ENCODE peak calls at places on chromosomes 7 and 10, in five cellular contexts. N is neuronal stem cell, G is trophoblast cell, B is H1, A is mesenchymal stem cell. W is an unnamed sample.

GRCh38 chr10:104472957-104473745 is 119.5 kb downstream of the CFAP58 start:
- DNase-seq in N (no peak), A (no peak), B (no peak), G (peak), W (no peak)

GRCh38 chr10:43689618-43689954 is 40.9 kb upstream of the ZNF32 start:
- DNase-seq in N (no peak), G (peak), A (no peak), B (no peak), W (peak)

GRCh38 chr10:107899075-107899474 is 734.6 kb upstream of the SORCS1 start:
- DNase-seq in B (no peak), A (no peak), N (no peak), G (peak), W (peak)

GRCh38 chr7:47350425-47350824 is 231.5 kb downstream of the TNS3 start:
- DNase-seq in G (no peak), N (no peak), A (no peak), B (no peak), W (no peak)

GRCh38 chr7:16611711-16612110 is 33.8 kb downstream of the ANKMY2 start:
- DNase-seq in A (no peak), G (no peak), N (no peak), B (no peak), W (no peak)

GRCh38 chr7:7641129-7641663 is 644 bp downstream of the UMAD1 start:
- DNase-seq in N (peak), G (no peak), B (no peak), A (no peak), W (peak)

GRCh38 chr7:141221007-141221612 is 147.2 kb downstream of the TMEM178B start:
- DNase-seq in A (no peak), N (peak), B (no peak), G (peak), W (no peak)

GRCh38 chr10:80472234-80473095 is 18.4 kb downstream of the TSPAN14 start:
- DNase-seq in B (no peak), G (peak), N (no peak), A (peak), W (no peak)

GRCh38 chr10:78318305-78318704 is 284.6 kb downstream of the RPS24 start:
- DNase-seq in N (no peak), B (no peak), G (no peak), A (no peak), W (no peak)

GRCh38 chr7:91280180-91280579 is 15.9 kb downstream of the FZD1 start:
- DNase-seq in B (no peak), N (no peak), A (no peak), G (no peak), W (peak)

GRCh38 chr7:26512737-26513136 is 221.1 kb downstream of the SNX10 start:
- DNase-seq in N (no peak), G (no peak), B (no peak), A (no peak), W (no peak)

GRCh38 chr7:130441408-130441854 is 615 bp upstream of the CEP41 start:
- DNase-seq in A (no peak), B (no peak), N (peak), G (peak), W (peak)

GRCh38 chr7:90736968-90737939 is 141.1 kb downstream of the CDK14 start:
- DNase-seq in B (no peak), G (no peak), A (no peak), N (no peak), W (no peak)

GRCh38 chr7:10934292-10934691 is 39.4 kb upstream of the PHF14 start:
- DNase-seq in N (no peak), B (no peak), G (no peak), A (peak), W (no peak)

GRCh38 chr7:10939911-10940747 is 33.5 kb upstream of the PHF14 start:
- DNase-seq in N (peak), G (peak), B (peak), A (peak), W (peak)

GRCh38 chr7:10940748-10941358 is 32.8 kb upstream of the PHF14 start:
- DNase-seq in A (peak), B (no peak), G (peak), N (no peak), W (no peak)

GRCh38 chr7:10939237-10939910 is 34.3 kb upstream of the PHF14 start:
- DNase-seq in A (no peak), N (no peak), G (no peak), B (no peak), W (no peak)
- H2BK12ac ChIP-seq in A (peak), N (no peak), G (no peak), B (peak), W (no peak)

GRCh38 chr10:11433657-11434056 is 177.8 kb downstream of the USP6NL start:
- DNase-seq in A (no peak), B (no peak), N (no peak), G (no peak), W (peak)

GRCh38 chr10:11435621-11436020 is 175.8 kb downstream of the USP6NL start:
- DNase-seq in G (no peak), A (no peak), B (no peak), N (no peak), W (peak)

GRCh38 chr10:11429439-11430052 is 181.9 kb downstream of the USP6NL start:
- DNase-seq in B (no peak), N (no peak), G (peak), A (no peak), W (peak)

GRCh38 chr10:11434323-11434722 is 177.1 kb downstream of the USP6NL start:
- DNase-seq in B (no peak), G (no peak), A (no peak), N (no peak), W (peak)

GRCh38 chr10:11430421-11431275 is 180.8 kb downstream of the USP6NL start:
- DNase-seq in G (no peak), A (no peak), N (no peak), B (no peak), W (peak)
- H2BK12ac ChIP-seq in G (no peak), A (no peak), N (no peak), B (peak), W (no peak)

GRCh38 chr10:71856619-71857018 is 5.6 kb upstream of the PSAP start:
- DNase-seq in N (no peak), A (no peak), B (no peak), G (no peak), W (no peak)
- H2BK12ac ChIP-seq in N (no peak), A (peak), B (no peak), G (no peak), W (no peak)

GRCh38 chr10:117424789-117425649 is 49.8 kb upstream of the PDZD8 start:
- DNase-seq in G (no peak), B (no peak), A (no peak), N (no peak), W (peak)

GRCh38 chr10:117431160-117431559 is 55.9 kb upstream of the PDZD8 start:
- DNase-seq in A (no peak), B (no peak), N (no peak), G (peak), W (no peak)

GRCh38 chr10:117425908-117426566 is 50.8 kb upstream of the PDZD8 start:
- DNase-seq in B (no peak), N (no peak), A (no peak), G (no peak), W (no peak)

GRCh38 chr10:117432866-117433265 is 57.6 kb upstream of the PDZD8 start:
- DNase-seq in A (no peak), G (no peak), N (no peak), B (no peak), W (no peak)

DNA sequence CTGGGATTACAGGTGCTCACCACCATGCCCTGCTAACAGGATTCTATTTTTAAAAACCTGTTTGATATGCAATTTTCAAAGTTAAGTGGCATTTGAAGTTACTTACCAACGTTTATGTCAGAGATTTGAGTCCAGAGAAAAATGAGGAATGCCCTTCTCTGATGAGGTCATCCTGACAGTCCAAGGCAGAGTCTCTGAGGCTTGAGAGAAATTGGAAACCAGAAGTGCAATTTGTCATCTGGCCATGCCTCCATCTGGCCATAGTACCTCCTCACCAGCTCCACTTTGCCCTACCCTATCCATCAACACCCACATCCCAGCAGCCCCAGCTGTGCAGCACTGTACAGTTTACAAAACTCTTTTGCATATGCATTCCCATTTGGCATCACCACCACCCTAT is 54.4 kb upstream of the PDZD8 start:
- DNase-seq in N (no peak), B (no peak), G (no peak), A (no peak), W (no peak)
- H2BK12ac ChIP-seq in N (no peak), B (no peak), G (no peak), A (no peak), W (no peak)

GRCh38 chr10:3336673-3337293 is 164.2 kb upstream of the PITRM1 start:
- DNase-seq in N (no peak), B (no peak), A (no peak), G (no peak), W (no peak)

GRCh38 chr10:3339121-3339520 is 166.5 kb upstream of the PITRM1 start:
- DNase-seq in A (no peak), G (no peak), N (no peak), B (no peak), W (no peak)

DNA sequence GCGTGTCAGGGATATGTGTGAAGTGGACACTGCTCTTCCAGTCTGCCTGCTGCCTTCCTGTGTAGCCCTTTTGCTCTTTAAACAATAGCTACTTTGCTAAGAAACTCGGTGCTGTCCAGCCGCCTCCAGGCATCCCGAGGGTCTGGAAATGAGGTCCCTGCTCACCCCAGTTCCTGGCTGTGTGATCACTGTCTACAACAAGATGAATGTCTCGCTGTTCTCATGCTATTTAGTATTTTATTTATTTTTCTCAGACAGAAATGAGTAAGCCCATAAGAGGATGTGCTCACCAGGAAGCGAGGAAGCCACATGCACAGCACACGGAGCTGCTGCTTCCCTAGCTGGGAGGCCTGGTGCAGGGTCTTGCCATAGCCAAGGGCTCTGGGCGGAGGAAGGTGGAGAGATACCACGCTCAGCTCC is 167.0 kb upstream of the PITRM1 start:
- DNase-seq in N (no peak), B (no peak), A (peak), G (no peak), W (no peak)
- H2BK12ac ChIP-seq in N (no peak), B (no peak), A (peak), G (no peak), W (no peak)

GRCh38 chr7:117468174-117468573 is 11.7 kb upstream of the CFTR start:
- DNase-seq in A (no peak), G (no peak), B (no peak), N (no peak), W (no peak)

GRCh38 chr7:117470777-117471176 is 9.0 kb upstream of the CFTR start:
- DNase-seq in N (no peak), A (no peak), B (no peak), G (no peak), W (no peak)

DNA sequence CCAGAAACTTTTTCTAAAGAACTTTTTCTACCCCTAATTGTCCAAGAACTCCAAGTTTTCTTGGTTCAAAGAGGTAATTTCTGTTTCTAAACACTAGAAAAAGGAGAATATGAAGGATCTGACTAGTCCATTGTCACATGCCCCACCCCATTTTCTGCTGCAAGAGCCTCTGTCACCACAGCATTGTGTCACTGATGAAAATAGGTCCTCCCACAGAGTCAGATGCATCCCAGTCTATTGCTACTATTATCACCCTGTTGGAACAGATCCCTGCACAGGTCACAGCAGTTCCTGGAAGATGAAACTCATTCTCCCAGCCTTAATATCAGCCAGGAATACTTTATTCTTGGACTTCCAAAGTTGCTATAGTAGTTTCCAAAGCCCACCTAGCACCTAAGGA is 7.5 kb upstream of the CFTR start:
- DNase-seq in N (no peak), B (no peak), G (no peak), A (no peak), W (no peak)
- H2BK12ac ChIP-seq in N (no peak), B (no peak), G (no peak), A (no peak), W (no peak)

W was measured in H9.